ENCODE peak calls at places on chromosome 12, in seven cellular contexts. A is stomach, G is DND-41, D is upper lobe of left lung, N is transverse colon, U is cardiac fibroblast, M is mesendoderm. Y is an unnamed sample.

GRCh38 chr12:51320311-51320694 is 3.7 kb downstream of the BIN2 start:
- DNase-seq in A (no peak), G (no peak), D (no peak), N (no peak), U (peak; percentile 6), M (no peak), Y (no peak)

GRCh38 chr12:20629414-20630156 is 65.5 kb upstream of the SLCO1C1 start:
- DNase-seq in A (no peak), G (no peak), D (no peak), N (peak; percentile 31), U (peak; percentile 79), M (no peak), Y (no peak)

GRCh38 chr12:18224745-18225144 is 36.6 kb upstream of the PIK3C2G start:
- DNase-seq in A (no peak), G (no peak), D (no peak), N (no peak), U (peak; percentile 68), M (peak; percentile 65), Y (peak; percentile 10)

GRCh38 chr12:32466187-32466586 is 66.8 kb downstream of the FGD4 start:
- DNase-seq in A (no peak), G (no peak), D (no peak), N (no peak), U (no peak), M (no peak), Y (no peak)

GRCh38 chr12:24723759-24724158 is 225.1 kb downstream of the BCAT1 start:
- DNase-seq in A (no peak), G (no peak), D (no peak), N (no peak), U (no peak), M (no peak), Y (no peak)

GRCh38 chr12:50666023-50666422 is 97.9 kb upstream of the ATF1 start:
- DNase-seq in A (no peak), G (no peak), D (no peak), N (no peak), U (no peak), M (no peak), Y (no peak)

GRCh38 chr12:114476159-114476558 is 70.2 kb upstream of the TBX5 start:
- DNase-seq in A (no peak), G (no peak), D (no peak), N (no peak), U (peak; percentile 50), M (peak; percentile 60), Y (no peak)

GRCh38 chr12:6372403-6373003 is 2.9 kb downstream of the SCNN1A start:
- DNase-seq in A (peak; percentile 45), G (no peak), D (no peak), N (peak; percentile 56), U (peak; percentile 82), M (peak; percentile 50), Y (peak; percentile 68)

GRCh38 chr12:105036937-105037649 is 47.2 kb downstream of the ALDH1L2 start:
- DNase-seq in A (no peak), G (no peak), D (no peak), N (no peak), U (no peak), M (no peak), Y (no peak)

GRCh38 chr12:97464241-97465011 is 1.8 kb downstream of the RMST start:
- DNase-seq in A (no peak), G (no peak), D (no peak), N (no peak), U (no peak), M (peak; percentile 54), Y (no peak)

GRCh38 chr12:76915381-76916169 is 36.8 kb upstream of the CSRP2 start:
- DNase-seq in A (no peak), G (no peak), D (no peak), N (no peak), U (peak; percentile 40), M (no peak), Y (no peak)

GRCh38 chr12:6468283-6468575 is 2.2 kb downstream of the VAMP1 start:
- DNase-seq in A (no peak), G (no peak), D (no peak), N (no peak), U (peak; percentile 39), M (no peak), Y (no peak)

GRCh38 chr12:92912052-92912451 is 17.0 kb downstream of the EEA1 start:
- DNase-seq in A (no peak), G (no peak), D (no peak), N (no peak), U (peak; percentile 73), M (no peak), Y (no peak)

GRCh38 chr12:96219700-96220206 is 25.6 kb downstream of the ELK3 start:
- DNase-seq in A (no peak), G (no peak), D (peak; percentile 77), N (no peak), U (peak; percentile 99), M (peak; percentile 88), Y (peak; percentile 95)

DNA sequence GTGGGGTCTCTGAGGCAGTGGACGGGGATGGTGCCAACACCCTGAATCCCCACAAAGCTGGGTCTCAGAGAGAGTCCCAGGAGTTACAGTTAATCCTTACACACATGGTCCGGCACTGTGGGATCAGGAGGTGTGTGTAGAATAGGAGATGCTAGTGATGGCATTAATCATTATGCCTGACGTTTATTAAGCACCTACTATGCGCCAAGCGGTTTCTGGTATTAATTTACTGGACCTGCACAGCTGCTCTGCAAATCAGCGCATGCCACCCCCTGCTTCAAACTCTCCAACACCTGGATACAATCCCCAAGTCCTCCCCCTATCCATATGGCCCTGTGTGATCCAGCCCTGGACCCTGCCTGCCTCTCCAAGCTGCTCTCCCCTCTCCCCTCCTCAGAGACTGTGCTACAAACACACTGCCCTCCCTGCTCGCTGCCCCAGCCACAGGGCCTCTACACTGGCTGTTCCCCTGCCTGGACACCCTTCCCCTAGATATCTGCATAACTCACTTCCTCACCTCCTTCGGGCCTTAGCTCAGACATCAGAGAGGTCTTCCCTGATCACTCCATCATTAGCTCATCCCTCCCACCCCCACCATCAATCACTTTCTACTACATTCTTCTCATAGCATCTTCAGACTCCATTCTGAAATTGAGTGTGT is 86.0 kb downstream of the RFLNA start:
- DNase-seq in A (no peak), G (no peak), D (peak; percentile 3), N (no peak), U (no peak), M (peak; percentile 47), Y (no peak)
- H3K4me3 ChIP-seq in A (no peak overlapping the region), G (no peak overlapping the region), D (no peak overlapping the region), N (no peak overlapping the region), U (no peak overlapping the region), M (no peak overlapping the region), Y (no peak overlapping the region)

GRCh38 chr12:57838594-57839302 is 7.8 kb downstream of the CTDSP2 start:
- DNase-seq in A (no peak), G (no peak), D (no peak), N (no peak), U (peak; percentile 68), M (no peak), Y (no peak)

GRCh38 chr12:57839996-57840395 is 6.5 kb downstream of the CTDSP2 start:
- DNase-seq in A (no peak), G (no peak), D (no peak), N (no peak), U (no peak), M (no peak), Y (no peak)

GRCh38 chr12:57836442-57837375 is 9.8 kb downstream of the CTDSP2 start:
- DNase-seq in A (peak; percentile 63), G (peak; percentile 52), D (no peak), N (peak; percentile 71), U (peak; percentile 90), M (peak; percentile 86), Y (peak; percentile 55)

GRCh38 chr12:57835366-57836288 is 10.9 kb downstream of the CTDSP2 start:
- DNase-seq in A (no peak), G (no peak), D (no peak), N (no peak), U (no peak), M (no peak), Y (no peak)

DNA sequence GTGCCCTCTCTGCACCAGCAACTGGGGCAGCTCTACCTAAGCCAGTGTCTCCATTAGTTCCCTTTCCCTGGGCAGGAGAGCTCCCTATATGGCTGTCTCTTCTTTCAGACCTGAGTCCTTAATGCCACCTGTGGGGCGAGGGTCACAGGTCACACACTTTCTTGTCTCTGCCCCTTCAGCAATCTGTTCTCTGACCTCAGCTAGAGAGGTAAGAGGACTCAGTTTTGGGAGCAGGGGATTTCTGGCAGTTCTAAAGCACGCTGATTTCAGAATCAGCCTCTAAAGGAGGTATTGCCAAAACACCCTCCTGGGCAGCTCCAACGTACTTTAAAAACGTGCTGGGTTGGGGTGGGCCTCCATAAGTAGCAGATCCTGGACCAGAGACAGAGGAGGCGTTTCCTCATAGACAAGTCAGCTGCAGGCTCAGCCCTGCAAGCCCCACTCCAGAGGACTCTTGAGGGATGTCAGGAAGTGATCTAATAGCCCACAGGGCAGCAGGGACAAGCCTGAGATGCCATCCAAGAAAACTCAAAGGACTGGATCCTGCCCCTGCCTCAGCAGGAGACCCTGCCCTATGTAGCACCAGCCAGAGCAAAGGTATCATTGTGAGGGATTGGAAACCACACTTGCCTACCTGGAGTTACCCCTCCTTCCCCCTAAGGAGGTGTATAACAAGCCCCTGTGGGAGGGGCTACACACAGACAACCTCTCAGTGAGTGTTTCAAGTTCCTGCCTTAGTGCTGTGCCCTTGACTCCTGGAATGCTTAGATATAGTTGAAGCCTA is 8.6 kb downstream of the CTDSP2 start:
- DNase-seq in A (no peak), G (peak; percentile 20), D (no peak), N (no peak), U (peak; percentile 86), M (peak; percentile 85), Y (peak; percentile 56)
- H3K4me3 ChIP-seq in A (no peak overlapping the region), G (no peak overlapping the region), D (no peak overlapping the region), N (no peak overlapping the region), U (no peak overlapping the region), M (no peak overlapping the region), Y (no peak overlapping the region)

GRCh38 chr12:46362895-46363581 is 9.5 kb downstream of the SLC38A2 start:
- DNase-seq in A (no peak), G (no peak), D (no peak), N (no peak), U (peak; percentile 64), M (no peak), Y (no peak)
- H3K4me3 ChIP-seq in A (peak overlapping the region; percentile 98), G (no peak overlapping the region), D (no peak overlapping the region), N (no peak overlapping the region), U (no peak overlapping the region), M (no peak overlapping the region), Y (no peak overlapping the region)

DNA sequence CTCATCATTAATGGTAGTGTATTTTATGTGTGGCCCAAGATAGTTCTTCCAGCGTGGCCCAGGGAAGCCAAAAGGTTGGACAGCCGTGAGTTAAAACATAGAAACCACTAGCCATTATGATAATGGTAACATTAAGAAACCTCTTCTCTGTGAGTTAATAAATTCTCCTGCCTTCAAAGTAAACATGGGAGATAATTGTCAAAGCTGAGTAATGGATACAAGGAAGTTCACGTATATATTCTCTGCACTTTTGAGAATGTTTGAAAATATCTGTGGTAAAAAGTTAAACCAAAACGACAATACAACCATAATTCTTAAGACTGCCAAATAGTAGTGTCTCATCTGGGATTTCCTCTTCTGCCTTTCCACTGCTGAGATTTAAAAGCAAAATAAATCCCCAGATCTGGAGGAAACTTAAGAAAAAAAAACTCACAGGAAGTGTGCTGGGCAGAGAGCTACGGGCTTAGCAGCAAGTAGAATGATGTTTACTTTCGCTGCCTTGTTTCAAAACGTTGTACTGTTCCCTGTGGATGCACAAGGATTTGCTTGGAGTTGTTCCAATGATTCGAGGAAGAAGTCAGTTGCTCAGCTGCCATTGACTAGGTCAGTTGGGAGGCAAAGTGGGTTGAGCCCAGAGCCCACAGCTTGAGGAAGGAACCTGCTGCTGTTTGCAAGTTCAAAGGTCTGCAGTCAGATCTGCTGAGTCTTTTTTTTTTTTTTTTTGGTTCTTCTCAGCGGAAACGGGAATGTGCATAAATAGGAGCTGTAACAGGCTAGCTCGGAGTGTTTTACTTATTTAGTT is 1.7 kb downstream of the TPCN1 start:
- DNase-seq in A (peak; percentile 74), G (peak; percentile 66), D (no peak), N (peak; percentile 84), U (peak; percentile 84), M (no peak), Y (peak; percentile 84)
- H3K4me3 ChIP-seq in A (peak overlapping the region; percentile 74), G (peak overlapping the region; percentile 44), D (peak overlapping the region; percentile 94), N (peak overlapping the region; percentile 76), U (peak overlapping the region; percentile 87), M (no peak overlapping the region), Y (peak overlapping the region; percentile 86)

Y was measured in skeletal muscle cell.